ENCODE peak calls at places on chromosomes 11 and 22, in eight cellular contexts. K is ureter, S is fibroblast of mammary gland, L is type B pancreatic cell, C is lung microvascular endothelial cell, A is HFF-Myc, J is KG1, U is nephron progenitor cell. D is an unnamed sample.

GRCh38 chr11:24574461-24574860 is 77.6 kb downstream of the LUZP2 start:
- DNase-seq in K (no peak), S (no peak), L (no peak), C (no peak), A (no peak), J (no peak), U (no peak), D (no peak)

GRCh38 chr11:92657226-92657625 is 312.2 kb upstream of the MTNR1B start:
- DNase-seq in K (no peak), S (no peak), L (no peak), C (no peak), A (no peak), J (no peak), U (no peak), D (no peak)

GRCh38 chr22:23520875-23521441 is 59.1 kb downstream of the IGLL1 start:
- DNase-seq in K (no peak), S (peak), L (no peak), C (peak), A (no peak), J (no peak), U (peak), D (no peak)

GRCh38 chr11:67491276-67492068 is 8.6 kb downstream of the AIP start:
- DNase-seq in K (no peak), S (no peak), L (no peak), C (no peak), A (no peak), J (no peak), U (no peak), D (no peak)

GRCh38 chr11:28107331-28107725 is 628 bp downstream of the KIF18A start:
- DNase-seq in K (no peak), S (peak), L (no peak), C (peak), A (no peak), J (no peak), U (peak), D (peak)

GRCh38 chr22:47990486-47990885 is 1228.0 kb downstream of the TBC1D22A start:
- DNase-seq in K (no peak), S (no peak), L (no peak), C (no peak), A (no peak), J (no peak), U (no peak), D (no peak)

GRCh38 chr11:107830915-107831540 is 27.6 kb downstream of the SLC35F2 start:
- DNase-seq in K (no peak), S (no peak), L (no peak), C (peak), A (no peak), J (no peak), U (no peak), D (no peak)

GRCh38 chr11:58573451-58574104 is 2.1 kb downstream of the LPXN start:
- DNase-seq in K (no peak), S (peak), L (no peak), C (peak), A (no peak), J (peak), U (no peak), D (peak)

GRCh38 chr11:112318661-112319060 is 58.0 kb upstream of the PLET1 start:
- DNase-seq in K (no peak), S (no peak), L (no peak), C (no peak), A (no peak), J (no peak), U (no peak), D (no peak)

GRCh38 chr11:105968021-105968697 is 53.9 kb downstream of the MSANTD4 start:
- DNase-seq in K (no peak), S (peak), L (no peak), C (peak), A (peak), J (no peak), U (no peak), D (no peak)

GRCh38 chr11:70158201-70158600 is 44.9 kb upstream of the FADD start:
- DNase-seq in K (no peak), S (no peak), L (no peak), C (peak), A (no peak), J (no peak), U (peak), D (no peak)

GRCh38 chr11:66768088-66768521 is 39.1 kb upstream of the SPTBN2 start:
- DNase-seq in K (no peak), S (peak), L (no peak), C (no peak), A (no peak), J (no peak), U (no peak), D (peak)

GRCh38 chr11:126716456-126717083 is 284.0 kb downstream of the KIRREL3 start:
- DNase-seq in K (no peak), S (peak), L (no peak), C (no peak), A (peak), J (peak), U (peak), D (peak)

GRCh38 chr22:35312198-35313059 is 12.7 kb downstream of the TOM1 start:
- DNase-seq in K (no peak), S (peak), L (no peak), C (peak), A (no peak), J (no peak), U (no peak), D (no peak)

GRCh38 chr11:84870486-84870885 is 756.7 kb downstream of the DLG2 start:
- DNase-seq in K (no peak), S (no peak), L (no peak), C (no peak), A (no peak), J (no peak), U (no peak), D (no peak)

GRCh38 chr22:46673205-46673604 is 53.0 kb downstream of the GRAMD4 start:
- DNase-seq in K (no peak), S (peak), L (no peak), C (no peak), A (no peak), J (no peak), U (no peak), D (no peak)

GRCh38 chr22:42651134-42651533 is 1.9 kb upstream of the CYB5R3 start:
- DNase-seq in K (no peak), S (peak), L (no peak), C (no peak), A (no peak), J (no peak), U (no peak), D (no peak)

GRCh38 chr11:93905384-93905783 is 55.0 kb upstream of the VSTM5 start:
- DNase-seq in K (no peak), S (peak), L (no peak), C (no peak), A (peak), J (no peak), U (no peak), D (no peak)

GRCh38 chr11:35031869-35032268 is 107.1 kb upstream of the CD44 start:
- DNase-seq in K (no peak), S (peak), L (no peak), C (peak), A (no peak), J (no peak), U (no peak), D (no peak)

GRCh38 chr11:23359297-23359696 is 499.0 kb upstream of the CCDC179 start:
- DNase-seq in K (no peak), S (peak), L (no peak), C (peak), A (peak), J (no peak), U (no peak), D (no peak)

GRCh38 chr11:107653077-107653476 is 58.8 kb downstream of the SLN start:
- DNase-seq in K (no peak), S (no peak), L (no peak), C (no peak), A (no peak), J (no peak), U (no peak), D (no peak)

GRCh38 chr11:55501014-55501413 is 53.3 kb upstream of the OR4C15 start:
- DNase-seq in K (no peak), S (no peak), L (no peak), C (no peak), A (no peak), J (no peak), U (no peak), D (no peak)

GRCh38 chr22:17492247-17492646 is 71.1 kb upstream of the SLC25A18 start:
- DNase-seq in K (no peak), S (no peak), L (no peak), C (no peak), A (no peak), J (no peak), U (no peak), D (no peak)

GRCh38 chr11:82315093-82315492 is 418.6 kb downstream of the FAM181B start:
- DNase-seq in K (no peak), S (peak), L (no peak), C (no peak), A (no peak), J (no peak), U (peak), D (no peak)

GRCh38 chr22:50544078-50544745 is 1.5 kb upstream of the KLHDC7B start:
- DNase-seq in K (peak), S (peak), L (no peak), C (peak), A (no peak), J (no peak), U (peak), D (peak)

GRCh38 chr22:19799322-19800190 is 39.0 kb downstream of the TBX1 start:
- DNase-seq in K (peak), S (peak), L (no peak), C (peak), A (peak), J (no peak), U (peak), D (no peak)

GRCh38 chr11:92391866-92392265 is 167.2 kb downstream of the FAT3 start:
- DNase-seq in K (no peak), S (peak), L (no peak), C (no peak), A (no peak), J (no peak), U (no peak), D (no peak)

GRCh38 chr11:32310218-32310601 is 125.1 kb downstream of the WT1 start:
- DNase-seq in K (no peak), S (no peak), L (no peak), C (no peak), A (no peak), J (no peak), U (no peak), D (no peak)

D was measured in AML-193.